ENCODE peak calls at places on chromosome 13, in five cellular contexts. Z, D, B, T and U are unnamed samples.

GRCh38 chr13:78602561-78603239 is 652 bp downstream of the POU4F1 start:
- DNase-seq in Z (no peak), D (no peak), T (peak), B (no peak), U (peak)

GRCh38 chr13:50167224-50167947 is 152.1 kb downstream of the KCNRG start:
- DNase-seq in Z (no peak), D (no peak), T (no peak), B (no peak), U (peak)

GRCh38 chr13:65882810-65883209 is 1347.3 kb downstream of the PCDH9 start:
- DNase-seq in Z (no peak), T (peak), D (no peak), B (no peak), U (no peak)

GRCh38 chr13:50188696-50189095 is 173.5 kb downstream of the KCNRG start:
- DNase-seq in Z (no peak), D (no peak), B (no peak), T (no peak), U (no peak)

GRCh38 chr13:75725784-75726183 is 89.7 kb downstream of the LMO7 start:
- DNase-seq in Z (no peak), B (no peak), T (no peak), D (no peak), U (no peak)

GRCh38 chr13:92804346-92804745 is 422.3 kb upstream of the GPC6 start:
- DNase-seq in T (no peak), D (no peak), Z (no peak), B (no peak), U (no peak)

GRCh38 chr13:89925107-89925506 is 1422.4 kb upstream of the MIR17HG start:
- DNase-seq in Z (no peak), B (no peak), T (peak), D (no peak), U (no peak)

GRCh38 chr13:26539738-26540292 is 17.7 kb upstream of the WASF3 start:
- DNase-seq in B (no peak), T (no peak), Z (no peak), D (no peak), U (no peak)

GRCh38 chr13:79336971-79337370 is 69.1 kb downstream of the RBM26 start:
- DNase-seq in Z (no peak), T (no peak), B (no peak), D (no peak), U (no peak)

GRCh38 chr13:108342369-108343289 is 73.1 kb downstream of the TNFSF13B start:
- DNase-seq in B (no peak), D (no peak), Z (no peak), T (no peak), U (peak)

GRCh38 chr13:100674363-100674847 is at the start of gene TMTC4:
- DNase-seq in B (no peak), D (no peak), Z (no peak), T (no peak), U (no peak)

GRCh38 chr13:113425931-113426590 is 27.2 kb downstream of the ADPRHL1 start:
- DNase-seq in Z (no peak), D (no peak), B (no peak), T (peak), U (no peak)

GRCh38 chr13:46106839-46107371 is 2.1 kb upstream of the CPB2 start:
- DNase-seq in T (no peak), Z (no peak), D (no peak), B (no peak), U (no peak)

GRCh38 chr13:100506600-100507422 is 81.8 kb downstream of the GGACT start:
- DNase-seq in D (no peak), T (no peak), B (no peak), Z (no peak), U (no peak)

GRCh38 chr13:47708386-47708785 is 292.7 kb downstream of the SUCLA2 start:
- DNase-seq in B (no peak), T (no peak), D (no peak), Z (no peak), U (no peak)

GRCh38 chr13:73025212-73026012 is 33.4 kb upstream of the KLF5 start:
- DNase-seq in B (no peak), Z (no peak), D (no peak), T (no peak), U (peak)

GRCh38 chr13:59914556-59914955 is 249.2 kb downstream of the DIAPH3 start:
- DNase-seq in D (no peak), B (no peak), T (no peak), Z (no peak), U (no peak)

GRCh38 chr13:27772651-27773425 is 19.4 kb upstream of the GSX1 start:
- DNase-seq in T (no peak), Z (no peak), B (no peak), D (no peak), U (no peak)

GRCh38 chr13:107743983-107744382 is 471.4 kb downstream of the LIG4 start:
- DNase-seq in B (no peak), Z (no peak), D (no peak), T (no peak), U (no peak)

GRCh38 chr13:67343777-67344176 is 113.6 kb upstream of the PCDH9 start:
- DNase-seq in B (no peak), Z (no peak), D (no peak), T (no peak), U (no peak)

GRCh38 chr13:100490692-100491091 is 97.9 kb downstream of the GGACT start:
- DNase-seq in Z (no peak), D (no peak), B (no peak), T (peak), U (no peak)

GRCh38 chr13:46134961-46135522 is 30.2 kb upstream of the CPB2 start:
- DNase-seq in Z (no peak), D (peak), B (no peak), T (no peak), U (no peak)

DNA sequence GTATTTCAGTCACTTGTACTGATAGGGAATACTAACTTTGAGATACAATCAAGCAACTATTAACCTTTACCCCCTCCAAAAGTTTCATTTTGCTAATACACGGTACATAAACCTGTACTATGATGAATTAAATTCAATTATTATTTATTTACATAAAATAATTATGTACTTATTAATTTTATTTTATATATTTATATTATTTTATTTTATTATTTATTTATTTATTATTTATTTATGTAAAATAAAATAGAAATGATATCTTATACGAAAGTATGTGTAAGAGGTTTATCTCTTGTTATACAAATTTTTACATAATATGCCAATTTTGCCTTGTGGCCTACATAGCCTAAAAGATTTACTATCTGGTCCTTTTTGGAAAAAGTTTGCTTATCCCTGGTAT is 564.3 kb downstream of the SLITRK5 start:
- DNase-seq in Z (no peak), T (no peak), B (no peak), D (no peak), U (no peak)
- TF ChIP-seq CTCF in Z (no peak), T (no peak), B (no peak), D (no peak), U (no peak)

DNA sequence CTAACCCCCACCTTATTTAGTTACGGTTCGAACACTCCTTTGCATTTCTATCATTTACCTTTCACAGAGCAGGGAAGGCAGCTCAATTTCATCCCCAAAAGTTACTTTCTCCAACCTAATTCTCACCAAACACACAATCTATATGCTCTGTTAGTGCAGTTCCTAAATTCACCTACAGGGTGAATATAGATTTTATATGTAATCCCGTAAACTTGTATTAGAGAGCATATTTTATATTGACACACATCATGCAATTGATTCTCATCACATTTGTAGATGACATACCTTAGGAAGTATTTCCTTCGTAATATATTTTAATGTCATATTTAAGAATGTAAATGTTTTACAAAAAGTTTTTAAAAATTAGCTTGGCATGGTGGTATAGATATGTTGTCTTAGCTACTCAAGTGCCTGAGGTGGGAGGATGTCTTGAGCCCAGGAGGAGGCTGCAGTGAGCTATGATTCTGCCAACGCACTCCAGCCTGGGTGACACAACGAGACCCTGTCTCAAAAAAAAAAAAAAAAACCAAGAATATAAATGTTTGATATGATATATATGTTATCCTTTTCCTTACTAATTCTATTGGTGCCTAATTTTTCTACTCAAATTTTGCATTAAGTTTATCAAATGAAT is 57.3 kb upstream of the TNFRSF19 start:
- DNase-seq in Z (no peak), T (no peak), B (no peak), D (no peak), U (no peak)
- TF ChIP-seq CTCF in Z (no peak), T (peak), B (no peak), D (no peak), U (no peak)

GRCh38 chr13:102726430-102726829 is 31.6 kb upstream of the METTL21C start:
- DNase-seq in D (no peak), T (no peak), Z (no peak), B (no peak), U (no peak)
- TF ChIP-seq CTCF in D (no peak), T (no peak), Z (no peak), B (no peak), U (peak)

GRCh38 chr13:110618167-110618566 is 2.8 kb downstream of the NAXD start:
- DNase-seq in T (no peak), D (no peak), Z (no peak), B (no peak), U (no peak)

GRCh38 chr13:110615005-110615321 is 382 bp upstream of the NAXD start:
- DNase-seq in Z (no peak), T (no peak), B (no peak), D (no peak), U (no peak)

GRCh38 chr13:110615322-110616102 is at the start of gene NAXD:
- DNase-seq in B (peak), Z (peak), D (peak), T (peak), U (peak)

GRCh38 chr13:110617326-110618072 is 2.2 kb downstream of the NAXD start:
- DNase-seq in D (peak), Z (no peak), T (no peak), B (peak), U (no peak)

DNA sequence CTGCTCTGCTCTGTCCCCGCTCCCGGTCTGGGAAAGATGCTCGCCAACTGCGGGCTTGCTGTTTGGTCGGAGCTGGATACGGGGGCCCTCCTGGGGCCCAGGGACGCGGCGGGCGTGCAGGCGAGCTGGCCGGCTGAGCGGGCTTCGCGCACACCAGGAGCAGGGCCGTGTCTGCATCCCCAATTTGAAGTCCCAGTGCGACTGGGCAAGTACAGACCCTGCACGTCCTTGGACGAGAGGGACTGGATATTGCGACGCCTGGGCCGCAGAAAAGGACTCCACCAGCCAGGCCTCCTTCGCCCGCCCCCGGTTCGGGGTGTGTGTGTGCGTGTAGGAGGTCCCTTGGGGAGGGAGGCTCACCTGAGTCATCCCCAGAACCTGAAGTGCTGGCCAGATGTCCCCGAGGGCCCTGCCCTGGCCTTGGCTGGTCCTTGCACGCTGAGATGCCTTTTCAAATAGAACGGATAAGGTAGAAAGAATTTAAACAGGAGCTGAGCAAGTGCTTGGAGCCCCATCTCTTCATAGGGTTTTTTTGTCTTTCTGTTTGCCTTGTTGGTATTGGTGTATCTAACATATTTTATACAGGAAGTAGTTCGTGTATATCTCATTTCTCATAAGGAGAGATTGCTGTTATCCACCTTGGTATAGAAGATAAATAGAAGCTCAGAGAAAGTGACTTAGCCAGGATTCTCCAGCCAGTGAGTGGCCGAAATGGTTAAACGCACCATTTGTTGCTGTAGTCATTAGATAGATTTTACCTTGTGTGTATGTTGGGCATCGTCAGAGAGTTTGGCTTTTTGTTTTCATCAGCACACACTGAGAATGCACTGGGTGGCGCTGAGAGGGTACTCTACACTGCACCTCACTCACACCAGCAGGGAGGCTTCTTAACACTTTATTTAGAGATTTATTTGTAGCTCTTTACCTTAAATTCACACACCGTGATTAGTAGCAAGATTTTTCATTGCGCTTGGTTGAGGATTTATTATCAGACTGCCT is 1.1 kb downstream of the NAXD start:
- DNase-seq in D (peak), B (peak), Z (no peak), T (peak), U (peak)
- TF ChIP-seq CTCF in D (no peak), B (peak), Z (no peak), T (no peak), U (no peak)

GRCh38 chr13:43872181-43872580 is 7.4 kb downstream of the CCDC122 start:
- DNase-seq in Z (no peak), T (no peak), B (no peak), D (no peak), U (no peak)

GRCh38 chr13:43876366-43876765 is 3.2 kb downstream of the CCDC122 start:
- DNase-seq in T (no peak), B (no peak), Z (no peak), D (no peak), U (no peak)

GRCh38 chr13:43877788-43878187 is 1.8 kb downstream of the CCDC122 start:
- DNase-seq in B (no peak), Z (no peak), D (no peak), T (no peak), U (no peak)

GRCh38 chr13:43878897-43879322 is 630 bp downstream of the CCDC122 start:
- DNase-seq in Z (no peak), T (no peak), B (peak), D (peak), U (peak)

GRCh38 chr13:43874512-43875092 is 4.9 kb downstream of the CCDC122 start:
- DNase-seq in B (no peak), T (no peak), D (no peak), Z (no peak), U (no peak)
- TF ChIP-seq CTCF in B (peak), T (no peak), D (peak), Z (peak), U (peak)

GRCh38 chr13:57716295-57716694 is 84.8 kb downstream of the PCDH17 start:
- DNase-seq in T (peak), B (no peak), D (no peak), Z (no peak), U (no peak)
- TF ChIP-seq CTCF in T (no peak), B (no peak), D (no peak), Z (no peak), U (no peak)

DNA sequence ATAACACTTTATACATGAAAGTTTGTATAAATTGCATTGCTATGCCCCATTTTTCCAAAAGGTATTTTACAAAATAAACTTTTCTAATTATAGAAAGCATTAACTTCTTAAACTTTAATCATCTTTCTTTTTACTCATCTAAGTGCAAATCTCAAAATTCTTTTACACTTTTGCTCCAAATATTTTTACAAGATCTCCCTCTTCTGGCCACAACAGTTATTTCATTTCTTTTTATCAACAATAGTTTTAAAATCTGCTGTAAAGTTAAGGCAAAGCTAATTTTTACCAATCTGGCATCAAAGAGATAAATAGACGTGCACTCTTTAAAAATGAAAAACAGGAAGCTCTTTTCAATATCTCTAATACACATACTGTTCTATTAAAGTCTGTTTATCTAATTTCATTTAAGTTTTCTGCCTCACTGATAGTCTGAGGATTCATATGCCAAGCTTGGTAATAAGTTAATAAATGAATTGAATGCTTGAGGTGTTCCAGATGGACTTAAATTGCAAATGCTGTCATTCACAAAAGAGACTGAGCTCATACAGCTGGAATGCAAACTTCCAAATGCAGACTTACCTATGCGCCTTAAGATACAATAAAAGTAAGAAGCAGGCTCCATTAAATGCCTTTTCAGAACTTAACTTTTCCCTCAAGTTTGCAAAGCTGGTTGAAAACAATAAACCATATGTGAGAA is 583.0 kb upstream of the ATXN8OS start:
- DNase-seq in T (no peak), B (no peak), D (no peak), Z (no peak), U (no peak)
- TF ChIP-seq CTCF in T (no peak), B (no peak), D (no peak), Z (no peak), U (peak)